ENCODE peak calls at places on chromosomes 1 and 21, in four cellular contexts. One of them, this sample, is unnamed.
A peak's percentile ranks its signal among the peaks of the same experiment; 100 is the strongest.

GRCh38 chr1:150974580-150975478 is at the start of gene CERS2:
- DNase-seq in stomach: peak; percentile 87
- DNase-seq in HCT116: no peak
- DNase-seq in tibial artery: peak; percentile 76
- DNase-seq in this sample: peak; percentile 83

GRCh38 chr1:9815150-9815549 is 8.6 kb downstream of the CLSTN1 start:
- DNase-seq in stomach: no peak
- DNase-seq in HCT116: no peak
- DNase-seq in tibial artery: no peak
- DNase-seq in this sample: no peak

GRCh38 chr1:50633465-50633864 is 210.2 kb upstream of the DMRTA2 start:
- DNase-seq in tibial artery: no peak
- DNase-seq in HCT116: no peak
- DNase-seq in stomach: no peak
- DNase-seq in this sample: no peak

GRCh38 chr1:62269439-62269838 is 49.8 kb downstream of the KANK4 start:
- DNase-seq in stomach: no peak
- DNase-seq in tibial artery: no peak
- DNase-seq in HCT116: no peak
- DNase-seq in this sample: no peak

GRCh38 chr1:211610779-211611556 is 32.0 kb upstream of the SLC30A1 start:
- DNase-seq in HCT116: no peak
- DNase-seq in tibial artery: peak; percentile 51
- DNase-seq in stomach: no peak
- DNase-seq in this sample: no peak

GRCh38 chr1:197320991-197321531 is 53.0 kb downstream of the CRB1 start:
- DNase-seq in HCT116: no peak
- DNase-seq in tibial artery: peak; percentile 22
- DNase-seq in stomach: no peak
- DNase-seq in this sample: no peak

GRCh38 chr1:154716614-154717372 is 108.8 kb upstream of the ADAR start:
- DNase-seq in HCT116: no peak
- DNase-seq in stomach: no peak
- DNase-seq in tibial artery: no peak
- DNase-seq in this sample: no peak

GRCh38 chr21:35850029-35850428 is 210.3 kb downstream of the SETD4 start:
- DNase-seq in stomach: no peak
- DNase-seq in HCT116: no peak
- DNase-seq in tibial artery: no peak
- DNase-seq in this sample: no peak

GRCh38 chr1:160777486-160778089 is 18.4 kb upstream of the LY9 start:
- DNase-seq in tibial artery: no peak
- DNase-seq in stomach: peak; percentile 68
- DNase-seq in HCT116: peak; percentile 29
- DNase-seq in this sample: peak; percentile 57

GRCh38 chr1:160778976-160779375 is 17.0 kb upstream of the LY9 start:
- DNase-seq in tibial artery: no peak
- DNase-seq in HCT116: no peak
- DNase-seq in stomach: no peak
- DNase-seq in this sample: no peak

GRCh38 chr1:160780398-160780755 is 15.6 kb upstream of the LY9 start:
- DNase-seq in tibial artery: no peak
- DNase-seq in stomach: no peak
- DNase-seq in HCT116: no peak
- DNase-seq in this sample: no peak

GRCh38 chr1:160781129-160781808 is 14.7 kb upstream of the LY9 start:
- DNase-seq in stomach: peak; percentile 83
- DNase-seq in HCT116: no peak
- DNase-seq in tibial artery: no peak
- DNase-seq in this sample: no peak

DNA sequence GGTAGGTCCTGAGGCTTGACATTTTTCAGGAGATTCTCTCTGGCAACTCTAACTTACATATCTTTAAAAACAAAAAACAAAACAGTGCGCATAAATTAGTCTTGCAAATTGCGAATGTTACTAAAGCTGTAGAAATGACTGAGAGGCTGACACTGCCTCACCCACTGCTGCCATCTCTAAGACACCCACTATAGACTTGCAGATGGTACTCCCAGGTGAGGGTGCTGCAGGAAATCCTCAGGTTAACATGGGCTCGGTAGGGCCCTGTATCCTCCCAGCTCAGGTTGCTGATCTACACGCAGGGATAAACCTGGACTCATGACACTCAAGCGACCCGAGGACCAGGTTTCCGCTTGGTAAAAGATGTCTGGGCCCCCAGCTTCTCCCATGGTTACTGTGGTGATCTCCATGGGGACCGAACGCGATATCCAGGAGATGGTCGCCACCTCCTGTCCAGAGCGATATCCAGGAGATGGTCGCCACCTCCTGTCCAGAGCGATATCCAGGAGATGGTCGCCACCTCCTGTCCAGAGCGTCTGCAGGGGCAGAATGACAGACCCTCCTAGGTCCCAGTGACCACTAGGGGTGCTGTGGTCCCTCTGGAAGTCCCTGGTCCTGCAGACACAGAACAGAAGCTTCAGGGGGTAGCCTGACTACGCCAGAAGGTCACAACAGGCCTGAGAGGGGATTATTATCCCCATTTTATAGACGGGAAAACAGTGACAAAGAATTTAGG is 16.1 kb upstream of the LY9 start:
- DNase-seq in tibial artery: no peak
- DNase-seq in stomach: no peak
- DNase-seq in HCT116: peak; percentile 72
- DNase-seq in this sample: no peak
- TF ChIP-seq CTCF in tibial artery: no peak
- TF ChIP-seq CTCF in stomach: no peak
- TF ChIP-seq CTCF in HCT116: peak; percentile 82
- TF ChIP-seq CTCF in this sample: peak; percentile 57

GRCh38 chr21:38729745-38730401 is 75.9 kb upstream of the ETS2 start:
- DNase-seq in stomach: no peak
- DNase-seq in HCT116: no peak
- DNase-seq in tibial artery: no peak
- DNase-seq in this sample: no peak
- TF ChIP-seq CTCF in stomach: no peak
- TF ChIP-seq CTCF in HCT116: no peak
- TF ChIP-seq CTCF in tibial artery: no peak
- TF ChIP-seq CTCF in this sample: no peak

DNA sequence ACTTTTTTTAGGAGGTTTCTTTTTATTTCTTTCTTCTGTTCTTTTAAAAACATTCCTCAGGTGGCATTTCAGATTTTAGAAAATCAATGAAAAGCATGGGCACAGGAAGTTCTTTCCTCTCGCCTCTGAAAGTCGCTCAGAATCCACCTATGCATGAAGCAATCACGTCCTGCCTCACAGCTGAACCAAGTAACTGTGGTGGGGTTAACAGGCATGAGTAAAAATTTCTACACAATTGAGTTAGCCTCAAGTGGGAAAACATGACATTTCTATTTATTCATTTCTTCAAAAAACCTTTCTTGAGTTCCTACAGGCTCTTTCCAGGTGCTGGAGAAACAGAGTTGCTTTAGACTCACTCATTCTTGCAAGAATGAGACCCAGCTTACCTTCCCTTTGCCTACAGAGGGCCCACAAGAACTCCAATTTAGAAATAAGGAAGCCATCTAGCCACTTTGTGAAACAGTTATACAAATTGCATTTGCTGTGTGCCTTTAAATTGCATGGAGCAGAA is 508.9 kb upstream of the PKN2 start:
- DNase-seq in HCT116: no peak
- DNase-seq in stomach: no peak
- DNase-seq in tibial artery: no peak
- DNase-seq in this sample: no peak
- TF ChIP-seq CTCF in HCT116: no peak
- TF ChIP-seq CTCF in stomach: no peak
- TF ChIP-seq CTCF in tibial artery: no peak
- TF ChIP-seq CTCF in this sample: no peak

DNA sequence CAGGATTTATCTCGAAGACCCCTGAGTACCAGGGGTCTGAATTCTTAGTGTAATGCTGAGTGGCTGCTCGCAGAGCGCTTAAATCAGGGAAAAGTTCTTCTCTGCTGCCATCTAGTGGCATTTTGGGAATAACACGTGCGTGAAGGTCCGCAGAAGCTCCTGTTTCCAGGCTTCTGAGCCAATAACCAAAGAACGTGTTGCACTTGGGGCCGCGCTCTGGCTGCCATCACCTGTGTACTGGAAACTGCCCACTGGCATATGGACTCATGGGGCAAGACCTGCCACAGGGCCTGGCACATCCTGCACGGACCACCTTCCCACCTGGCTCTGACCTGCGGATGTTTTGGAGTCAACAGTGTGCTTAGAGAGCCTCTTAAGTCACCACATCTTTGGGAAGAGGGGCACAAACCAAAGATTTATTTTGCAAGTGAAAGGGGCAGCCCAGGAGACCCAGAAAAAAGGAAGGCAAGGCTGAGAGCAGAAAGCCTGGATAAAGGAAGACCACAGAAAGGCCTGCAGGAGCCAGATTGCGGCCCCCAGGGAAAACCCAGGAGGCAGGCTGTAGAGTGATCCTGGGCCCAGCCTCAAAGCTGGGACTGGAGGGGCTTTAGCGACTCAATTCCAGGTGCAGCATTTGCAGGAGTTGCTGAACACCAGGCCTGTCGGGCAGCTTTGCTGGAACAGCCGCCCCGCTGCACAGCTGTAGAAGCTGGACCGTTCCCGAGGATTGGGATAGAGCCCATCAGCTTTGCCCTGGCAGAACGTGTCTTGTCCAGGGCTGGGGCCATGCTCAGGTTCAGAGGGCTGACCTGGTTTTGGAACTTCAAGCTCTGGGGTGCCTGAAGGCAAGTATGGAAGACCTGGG is 13.0 kb downstream of the CHIT1 start:
- DNase-seq in stomach: peak; percentile 52
- DNase-seq in HCT116: peak; percentile 60
- DNase-seq in tibial artery: peak; percentile 43
- DNase-seq in this sample: peak; percentile 77
- TF ChIP-seq CTCF in stomach: no peak
- TF ChIP-seq CTCF in HCT116: peak; percentile 59
- TF ChIP-seq CTCF in tibial artery: peak; percentile 86
- TF ChIP-seq CTCF in this sample: peak; percentile 83

GRCh38 chr1:204692320-204692851 is 6.8 kb upstream of the LRRN2 start:
- DNase-seq in tibial artery: no peak
- DNase-seq in stomach: no peak
- DNase-seq in HCT116: no peak
- DNase-seq in this sample: no peak
- TF ChIP-seq CTCF in tibial artery: no peak
- TF ChIP-seq CTCF in stomach: no peak
- TF ChIP-seq CTCF in HCT116: peak; percentile 61
- TF ChIP-seq CTCF in this sample: no peak

DNA sequence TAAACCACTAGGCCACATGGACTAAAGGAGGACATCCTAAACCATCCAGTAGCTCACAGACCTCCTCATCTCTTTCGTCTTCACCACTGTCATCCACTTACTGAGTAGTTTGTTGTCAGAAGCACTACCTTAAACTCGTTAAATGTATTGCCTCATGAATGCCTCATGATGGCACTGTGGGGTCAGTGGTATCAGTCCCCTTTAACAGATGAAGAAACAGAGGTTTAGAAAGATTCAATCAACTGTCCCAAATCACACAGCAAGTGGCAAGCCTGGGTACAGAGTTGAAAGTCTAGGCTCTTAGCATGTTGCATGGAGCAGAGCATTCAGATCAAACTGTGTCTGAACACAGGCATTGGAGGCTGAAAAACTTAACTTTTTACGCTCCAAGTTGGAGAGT is 183.6 kb upstream of the KIAA0040 start:
- DNase-seq in stomach: no peak
- DNase-seq in tibial artery: no peak
- DNase-seq in HCT116: peak; percentile 26
- DNase-seq in this sample: peak; percentile 44
- TF ChIP-seq CTCF in stomach: no peak
- TF ChIP-seq CTCF in tibial artery: no peak
- TF ChIP-seq CTCF in HCT116: peak; percentile 35
- TF ChIP-seq CTCF in this sample: peak; percentile 60

DNA sequence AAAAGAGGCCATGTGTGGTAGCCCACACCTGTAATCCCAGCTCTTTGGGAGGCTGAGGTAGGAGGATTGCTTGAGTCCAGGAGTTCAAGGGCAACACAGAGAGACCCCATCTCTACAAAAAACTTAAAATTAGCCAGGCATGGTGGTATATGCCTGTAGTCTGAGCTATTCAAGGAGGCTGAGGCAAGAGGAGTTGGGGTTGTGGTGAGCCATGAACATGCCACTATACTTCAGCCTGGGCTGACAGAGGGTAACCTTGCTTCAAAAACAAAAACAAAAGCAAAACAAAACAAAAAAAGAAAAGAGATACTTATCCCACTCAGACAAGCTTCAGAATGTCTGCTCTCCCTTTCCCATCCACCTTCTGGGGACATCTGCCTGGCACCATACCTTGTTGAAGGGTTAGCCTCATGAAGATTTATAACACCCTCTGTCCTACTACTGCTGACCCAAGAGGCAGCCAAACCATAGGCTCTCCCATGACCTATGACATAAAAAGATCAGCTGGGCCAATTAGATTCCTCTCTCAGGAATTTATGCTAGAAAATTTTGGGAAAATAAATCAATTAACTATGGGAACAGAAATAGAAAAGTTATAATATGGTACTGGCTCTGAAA is 13.2 kb downstream of the TMCO1 start:
- DNase-seq in HCT116: no peak
- DNase-seq in tibial artery: no peak
- DNase-seq in stomach: no peak
- DNase-seq in this sample: no peak
- TF ChIP-seq CTCF in HCT116: no peak
- TF ChIP-seq CTCF in tibial artery: no peak
- TF ChIP-seq CTCF in stomach: no peak
- TF ChIP-seq CTCF in this sample: no peak

DNA sequence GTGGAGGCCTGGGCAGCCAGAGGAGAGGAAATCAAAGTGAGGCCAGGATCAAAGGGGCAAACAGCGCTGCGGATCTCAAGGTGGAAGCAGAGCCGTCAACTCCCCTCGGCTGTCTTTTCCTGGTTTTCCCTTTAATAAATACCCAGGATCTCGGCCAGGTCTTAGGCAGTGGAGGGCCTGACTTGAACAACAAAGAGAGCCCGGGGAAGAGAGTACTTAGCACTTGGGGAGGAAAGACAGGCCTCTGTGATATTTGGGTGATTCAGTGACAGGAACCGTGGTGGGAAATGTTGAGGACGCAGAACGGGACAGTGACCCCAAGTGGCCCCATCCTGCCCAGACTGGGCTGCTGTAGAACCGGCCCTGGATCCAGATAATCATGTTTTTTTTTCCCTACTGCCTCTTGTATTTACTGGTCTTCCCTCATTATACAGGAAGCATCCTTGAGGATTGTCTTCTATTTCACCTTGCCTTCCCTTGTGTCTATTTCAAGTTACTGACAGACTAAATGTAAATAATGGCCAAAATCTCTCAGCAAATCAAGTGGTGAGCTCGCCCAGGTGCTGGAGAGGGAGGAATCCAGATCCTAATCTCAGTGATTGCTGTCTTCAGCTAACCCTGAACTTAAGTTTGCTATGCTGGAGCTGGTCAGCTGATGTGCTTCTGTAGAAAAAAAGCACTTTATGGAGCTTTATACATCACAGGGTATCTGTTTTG is 2.8 kb upstream of the MIXL1 start:
- DNase-seq in HCT116: no peak
- DNase-seq in stomach: no peak
- DNase-seq in tibial artery: no peak
- DNase-seq in this sample: no peak
- TF ChIP-seq CTCF in HCT116: no peak
- TF ChIP-seq CTCF in stomach: no peak
- TF ChIP-seq CTCF in tibial artery: no peak
- TF ChIP-seq CTCF in this sample: no peak

GRCh38 chr21:42223826-42224575 is 5.1 kb downstream of the ABCG1 start:
- DNase-seq in HCT116: no peak
- DNase-seq in tibial artery: no peak
- DNase-seq in stomach: no peak
- DNase-seq in this sample: no peak
- TF ChIP-seq CTCF in HCT116: no peak
- TF ChIP-seq CTCF in tibial artery: no peak
- TF ChIP-seq CTCF in stomach: no peak
- TF ChIP-seq CTCF in this sample: no peak

This sample was measured in GM10248.